ENCODE peak calls at places on chromosomes 6 and 20, in eight cellular contexts. One of them, this sample, is unnamed.
A peak's percentile ranks its signal among the peaks of the same experiment; 100 is the strongest.

GRCh38 chr6:138600726-138601125 is 101.4 kb upstream of the NHSL1 start:
- DNase-seq in epithelial cell of esophagus: peak; percentile 14
- DNase-seq in HFF-Myc: no peak
- DNase-seq in kidney: no peak
- DNase-seq in cardiac muscle cell: no peak
- DNase-seq in MM.1S: no peak
- DNase-seq in psoas muscle: no peak
- DNase-seq in astrocyte: peak; percentile 66
- DNase-seq in this sample: no peak

GRCh38 chr6:11700118-11700718 is 78.4 kb downstream of the ADTRP start:
- DNase-seq in epithelial cell of esophagus: peak; percentile 70
- DNase-seq in kidney: no peak
- DNase-seq in MM.1S: peak; percentile 74
- DNase-seq in cardiac muscle cell: peak; percentile 61
- DNase-seq in HFF-Myc: no peak
- DNase-seq in astrocyte: peak; percentile 36
- DNase-seq in psoas muscle: no peak
- DNase-seq in this sample: no peak

GRCh38 chr20:40265872-40266533 is 423.0 kb downstream of the MAFB start:
- DNase-seq in cardiac muscle cell: peak; percentile 45
- DNase-seq in HFF-Myc: no peak
- DNase-seq in psoas muscle: no peak
- DNase-seq in MM.1S: peak; percentile 22
- DNase-seq in astrocyte: no peak
- DNase-seq in epithelial cell of esophagus: peak; percentile 57
- DNase-seq in kidney: no peak
- DNase-seq in this sample: no peak

GRCh38 chr6:168102093-168102985 is 23.3 kb upstream of the FRMD1 start:
- DNase-seq in HFF-Myc: no peak
- DNase-seq in epithelial cell of esophagus: no peak
- DNase-seq in kidney: peak; percentile 80
- DNase-seq in astrocyte: no peak
- DNase-seq in MM.1S: no peak
- DNase-seq in psoas muscle: peak; percentile 16
- DNase-seq in cardiac muscle cell: no peak
- DNase-seq in this sample: no peak

GRCh38 chr6:13445005-13445743 is 42.2 kb downstream of the GFOD1 start:
- DNase-seq in HFF-Myc: no peak
- DNase-seq in cardiac muscle cell: peak; percentile 81
- DNase-seq in epithelial cell of esophagus: peak; percentile 89
- DNase-seq in psoas muscle: peak; percentile 79
- DNase-seq in kidney: peak; percentile 81
- DNase-seq in astrocyte: peak; percentile 26
- DNase-seq in MM.1S: no peak
- DNase-seq in this sample: no peak

GRCh38 chr6:36432151-36432633 is 10.5 kb downstream of the PXT1 start:
- DNase-seq in astrocyte: peak; percentile 67
- DNase-seq in cardiac muscle cell: no peak
- DNase-seq in epithelial cell of esophagus: peak; percentile 25
- DNase-seq in MM.1S: no peak
- DNase-seq in HFF-Myc: no peak
- DNase-seq in psoas muscle: no peak
- DNase-seq in kidney: no peak
- DNase-seq in this sample: no peak

GRCh38 chr6:100234625-100235024 is 230.1 kb downstream of the SIM1 start:
- DNase-seq in psoas muscle: no peak
- DNase-seq in epithelial cell of esophagus: no peak
- DNase-seq in kidney: no peak
- DNase-seq in cardiac muscle cell: no peak
- DNase-seq in HFF-Myc: no peak
- DNase-seq in MM.1S: no peak
- DNase-seq in astrocyte: no peak
- DNase-seq in this sample: no peak

GRCh38 chr6:109318328-109318876 is 63.9 kb downstream of the CD164 start:
- DNase-seq in HFF-Myc: no peak
- DNase-seq in cardiac muscle cell: peak; percentile 34
- DNase-seq in psoas muscle: peak; percentile 80
- DNase-seq in MM.1S: no peak
- DNase-seq in kidney: no peak
- DNase-seq in epithelial cell of esophagus: no peak
- DNase-seq in astrocyte: no peak
- DNase-seq in this sample: no peak

GRCh38 chr6:167449099-167449861 is 124.4 kb downstream of the TTLL2 start:
- DNase-seq in epithelial cell of esophagus: no peak
- DNase-seq in cardiac muscle cell: no peak
- DNase-seq in psoas muscle: no peak
- DNase-seq in kidney: no peak
- DNase-seq in MM.1S: no peak
- DNase-seq in HFF-Myc: no peak
- DNase-seq in astrocyte: no peak
- DNase-seq in this sample: no peak

GRCh38 chr20:63542696-63543095 is 4.9 kb downstream of the SRMS start:
- DNase-seq in epithelial cell of esophagus: no peak
- DNase-seq in cardiac muscle cell: no peak
- DNase-seq in HFF-Myc: no peak
- DNase-seq in kidney: no peak
- DNase-seq in astrocyte: no peak
- DNase-seq in psoas muscle: no peak
- DNase-seq in MM.1S: no peak
- DNase-seq in this sample: peak; percentile 74

GRCh38 chr6:128410584-128410983 is 109.8 kb downstream of the PTPRK start:
- DNase-seq in MM.1S: no peak
- DNase-seq in cardiac muscle cell: no peak
- DNase-seq in HFF-Myc: no peak
- DNase-seq in kidney: no peak
- DNase-seq in epithelial cell of esophagus: no peak
- DNase-seq in psoas muscle: no peak
- DNase-seq in astrocyte: no peak
- DNase-seq in this sample: no peak

GRCh38 chr6:130138909-130139242 is 83.9 kb downstream of the SAMD3 start:
- DNase-seq in cardiac muscle cell: no peak
- DNase-seq in psoas muscle: no peak
- DNase-seq in kidney: no peak
- DNase-seq in epithelial cell of esophagus: no peak
- DNase-seq in MM.1S: no peak
- DNase-seq in astrocyte: no peak
- DNase-seq in HFF-Myc: no peak
- DNase-seq in this sample: no peak

DNA sequence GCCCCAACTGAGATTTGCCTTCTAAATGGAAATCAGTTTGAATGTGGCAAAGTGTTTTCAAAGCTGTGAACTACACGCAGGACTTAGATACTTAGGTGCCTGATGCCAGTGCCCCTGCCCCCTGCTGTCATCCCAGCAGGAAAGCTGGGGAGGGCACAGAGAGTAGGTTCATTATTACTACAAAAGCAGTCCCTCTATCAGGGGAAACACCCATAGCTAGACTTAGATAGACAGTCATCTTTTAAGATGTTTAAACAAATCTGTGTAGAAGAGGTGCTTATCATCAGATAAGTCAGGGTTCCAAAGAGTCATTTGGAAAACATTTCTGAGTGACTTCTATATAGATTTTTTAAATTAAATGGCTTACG is 155.0 kb upstream of the SNX9 start:
- DNase-seq in MM.1S: no peak
- DNase-seq in HFF-Myc: no peak
- DNase-seq in kidney: no peak
- DNase-seq in cardiac muscle cell: no peak
- DNase-seq in epithelial cell of esophagus: no peak
- DNase-seq in astrocyte: no peak
- DNase-seq in psoas muscle: no peak
- DNase-seq in this sample: no peak
- H3K4me3 ChIP-seq in MM.1S: no peak overlapping the region
- H3K4me3 ChIP-seq in HFF-Myc: no peak overlapping the region
- H3K4me3 ChIP-seq in kidney: no peak overlapping the region
- H3K4me3 ChIP-seq in cardiac muscle cell: no peak overlapping the region
- H3K4me3 ChIP-seq in epithelial cell of esophagus: no peak overlapping the region
- H3K4me3 ChIP-seq in astrocyte: no peak overlapping the region
- H3K4me3 ChIP-seq in psoas muscle: no peak overlapping the region
- H3K4me3 ChIP-seq in this sample: no peak overlapping the region

GRCh38 chr6:136073216-136073615 is 176.9 kb downstream of the MTFR2 start:
- DNase-seq in cardiac muscle cell: no peak
- DNase-seq in kidney: no peak
- DNase-seq in astrocyte: peak; percentile 21
- DNase-seq in epithelial cell of esophagus: peak; percentile 19
- DNase-seq in psoas muscle: no peak
- DNase-seq in HFF-Myc: no peak
- DNase-seq in MM.1S: no peak
- DNase-seq in this sample: no peak

GRCh38 chr6:136077834-136078576 is 172.1 kb downstream of the MTFR2 start:
- DNase-seq in HFF-Myc: no peak
- DNase-seq in astrocyte: peak; percentile 99
- DNase-seq in psoas muscle: peak; percentile 54
- DNase-seq in epithelial cell of esophagus: peak; percentile 42
- DNase-seq in cardiac muscle cell: no peak
- DNase-seq in kidney: no peak
- DNase-seq in MM.1S: no peak
- DNase-seq in this sample: no peak

GRCh38 chr6:136072691-136073090 is 177.4 kb downstream of the MTFR2 start:
- DNase-seq in kidney: no peak
- DNase-seq in HFF-Myc: no peak
- DNase-seq in MM.1S: no peak
- DNase-seq in epithelial cell of esophagus: no peak
- DNase-seq in astrocyte: no peak
- DNase-seq in psoas muscle: no peak
- DNase-seq in cardiac muscle cell: no peak
- DNase-seq in this sample: no peak

GRCh38 chr6:136079701-136080565 is 170.2 kb downstream of the MTFR2 start:
- DNase-seq in epithelial cell of esophagus: no peak
- DNase-seq in astrocyte: no peak
- DNase-seq in psoas muscle: no peak
- DNase-seq in cardiac muscle cell: no peak
- DNase-seq in kidney: no peak
- DNase-seq in HFF-Myc: no peak
- DNase-seq in MM.1S: no peak
- DNase-seq in this sample: no peak

DNA sequence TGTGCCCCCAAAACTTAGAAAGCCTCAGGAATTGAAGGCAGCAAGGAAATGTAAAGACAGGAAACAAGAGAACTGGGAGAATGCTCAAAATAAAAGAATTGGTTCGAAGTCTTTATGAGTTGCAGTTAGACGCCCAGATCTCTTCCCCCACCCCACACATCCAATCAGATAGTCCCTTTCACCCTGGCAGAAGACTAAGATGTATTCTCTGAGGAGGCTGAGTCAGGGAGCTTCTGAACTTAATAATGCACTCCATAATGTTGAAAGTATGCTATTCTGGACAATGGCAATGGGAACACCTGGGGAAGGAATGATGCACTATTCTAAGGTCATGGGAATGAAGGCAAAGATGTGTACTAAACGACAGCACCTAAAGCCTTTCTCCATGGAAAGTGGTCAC is 173.6 kb downstream of the MTFR2 start:
- DNase-seq in HFF-Myc: no peak
- DNase-seq in astrocyte: peak; percentile 67
- DNase-seq in cardiac muscle cell: no peak
- DNase-seq in epithelial cell of esophagus: no peak
- DNase-seq in psoas muscle: no peak
- DNase-seq in MM.1S: no peak
- DNase-seq in kidney: no peak
- DNase-seq in this sample: no peak
- TF ChIP-seq CTCF in HFF-Myc: no peak
- TF ChIP-seq CTCF in astrocyte: no peak
- TF ChIP-seq CTCF in cardiac muscle cell: no peak
- TF ChIP-seq CTCF in epithelial cell of esophagus: no peak
- TF ChIP-seq CTCF in psoas muscle: no peak
- TF ChIP-seq CTCF in MM.1S: no peak
- TF ChIP-seq CTCF in kidney: no peak
- TF ChIP-seq CTCF in this sample: no peak

GRCh38 chr6:33375143-33375649 is 16.4 kb upstream of the KIFC1 start:
- DNase-seq in kidney: no peak
- DNase-seq in MM.1S: no peak
- DNase-seq in astrocyte: peak; percentile 79
- DNase-seq in HFF-Myc: no peak
- DNase-seq in epithelial cell of esophagus: peak; percentile 82
- DNase-seq in psoas muscle: peak; percentile 77
- DNase-seq in cardiac muscle cell: no peak
- DNase-seq in this sample: no peak
- H3K4me3 ChIP-seq in kidney: no peak overlapping the region
- H3K4me3 ChIP-seq in MM.1S: no peak overlapping the region
- H3K4me3 ChIP-seq in astrocyte: no peak overlapping the region
- H3K4me3 ChIP-seq in HFF-Myc: no peak overlapping the region
- H3K4me3 ChIP-seq in epithelial cell of esophagus: no peak overlapping the region
- H3K4me3 ChIP-seq in psoas muscle: no peak overlapping the region
- H3K4me3 ChIP-seq in cardiac muscle cell: no peak overlapping the region
- H3K4me3 ChIP-seq in this sample: no peak overlapping the region

GRCh38 chr20:46346770-46347169 is 38.5 kb upstream of the CDH22 start:
- DNase-seq in epithelial cell of esophagus: no peak
- DNase-seq in psoas muscle: no peak
- DNase-seq in cardiac muscle cell: no peak
- DNase-seq in astrocyte: no peak
- DNase-seq in HFF-Myc: no peak
- DNase-seq in MM.1S: no peak
- DNase-seq in kidney: peak; percentile 2
- DNase-seq in this sample: no peak

GRCh38 chr20:46347831-46348230 is 39.5 kb upstream of the CDH22 start:
- DNase-seq in astrocyte: no peak
- DNase-seq in epithelial cell of esophagus: no peak
- DNase-seq in kidney: peak; percentile 65
- DNase-seq in HFF-Myc: no peak
- DNase-seq in MM.1S: no peak
- DNase-seq in cardiac muscle cell: no peak
- DNase-seq in psoas muscle: no peak
- DNase-seq in this sample: no peak

GRCh38 chr20:46348972-46349741 is 40.9 kb upstream of the CDH22 start:
- DNase-seq in HFF-Myc: no peak
- DNase-seq in epithelial cell of esophagus: peak; percentile 53
- DNase-seq in MM.1S: no peak
- DNase-seq in astrocyte: no peak
- DNase-seq in psoas muscle: peak; percentile 79
- DNase-seq in kidney: peak; percentile 72
- DNase-seq in cardiac muscle cell: peak; percentile 78
- DNase-seq in this sample: no peak

GRCh38 chr20:46349742-46350056 is 41.4 kb upstream of the CDH22 start:
- DNase-seq in kidney: peak; percentile 61
- DNase-seq in MM.1S: no peak
- DNase-seq in astrocyte: no peak
- DNase-seq in psoas muscle: no peak
- DNase-seq in epithelial cell of esophagus: no peak
- DNase-seq in HFF-Myc: no peak
- DNase-seq in cardiac muscle cell: no peak
- DNase-seq in this sample: no peak

DNA sequence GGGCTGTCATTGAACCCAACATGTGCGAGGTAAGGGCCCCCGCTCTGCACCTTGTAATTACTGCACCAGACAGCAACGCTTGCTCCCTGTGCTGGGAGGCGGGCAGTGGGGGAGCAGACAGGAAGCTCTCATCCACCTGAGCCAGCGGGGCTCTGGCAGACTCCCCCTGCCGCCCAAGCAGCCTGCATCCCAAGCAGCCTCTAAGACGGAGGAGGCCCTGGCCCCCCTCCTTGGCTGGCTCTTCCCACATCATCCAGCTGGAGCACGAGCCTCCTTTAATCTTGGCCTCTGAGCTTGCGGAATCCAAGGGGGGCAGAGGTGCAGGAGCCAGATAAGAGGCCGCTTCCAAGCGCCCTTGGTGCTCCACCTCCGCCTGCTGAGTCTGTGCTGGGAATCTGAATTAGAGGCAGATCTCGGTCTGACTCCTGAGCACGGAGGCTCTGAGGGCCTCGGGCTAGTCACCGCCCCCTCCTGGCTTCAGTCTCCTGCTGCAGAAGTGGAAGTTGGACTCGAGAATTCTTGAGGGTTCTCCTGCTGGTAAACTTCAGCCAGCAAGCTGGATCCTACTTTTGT is 40.0 kb upstream of the CDH22 start:
- DNase-seq in HFF-Myc: no peak
- DNase-seq in psoas muscle: no peak
- DNase-seq in epithelial cell of esophagus: no peak
- DNase-seq in cardiac muscle cell: peak; percentile 55
- DNase-seq in astrocyte: no peak
- DNase-seq in MM.1S: no peak
- DNase-seq in kidney: peak; percentile 55
- DNase-seq in this sample: no peak
- TF ChIP-seq CTCF in HFF-Myc: no peak
- TF ChIP-seq CTCF in psoas muscle: no peak
- TF ChIP-seq CTCF in epithelial cell of esophagus: no peak
- TF ChIP-seq CTCF in cardiac muscle cell: peak; percentile 35
- TF ChIP-seq CTCF in astrocyte: no peak
- TF ChIP-seq CTCF in MM.1S: no peak
- TF ChIP-seq CTCF in kidney: no peak
- TF ChIP-seq CTCF in this sample: no peak

This sample was measured in GM06990.